ENCODE peak calls at places on chromosomes 12 and 14, in ten cellular contexts. N is cardiac fibroblast, Q is mucosa of descending colon, H is lower lobe of right lung, U is kidney, I is brain microvascular endothelial cell, V is astrocyte of the spinal cord, T is neural progenitor cell, P is A673, E is left ventricle myocardium inferior. D is an unnamed sample.

GRCh38 chr12:18340796-18341195 is 79.5 kb downstream of the PIK3C2G start:
- DNase-seq in V (no peak), I (no peak), N (no peak), U (no peak), H (no peak), Q (no peak), T (no peak), P (no peak), E (no peak), D (peak; percentile 30)

GRCh38 chr12:132502882-132503193 is 12.9 kb downstream of the FBRSL1 start:
- DNase-seq in P (no peak), V (no peak), U (no peak), E (no peak), T (no peak), I (no peak), H (no peak), N (no peak), Q (no peak), D (no peak)

GRCh38 chr12:92529944-92530343 is 172.8 kb upstream of the PLEKHG7 start:
- DNase-seq in I (no peak), Q (no peak), H (no peak), T (no peak), V (no peak), U (no peak), N (no peak), P (no peak), E (no peak), D (no peak)

GRCh38 chr14:35340616-35341453 is 48.7 kb downstream of the PSMA6 start:
- DNase-seq in T (no peak), N (no peak), Q (no peak), V (no peak), U (no peak), I (no peak), P (no peak), H (no peak), E (no peak), D (no peak)

GRCh38 chr12:79566452-79566851 is 124.3 kb downstream of the PAWR start:
- DNase-seq in T (no peak), E (no peak), H (no peak), Q (no peak), U (no peak), P (no peak), N (peak; percentile 17), V (peak; percentile 13), I (no peak), D (no peak)

GRCh38 chr12:22299294-22299912 is 35.1 kb downstream of the ST8SIA1 start:
- DNase-seq in I (no peak), Q (no peak), H (no peak), P (peak; percentile 12), N (no peak), E (no peak), V (peak; percentile 54), U (no peak), T (peak; percentile 33), D (peak; percentile 39)

GRCh38 chr14:104981699-104982541 is 3.7 kb upstream of the CLBA1 start:
- DNase-seq in V (no peak), H (peak; percentile 40), T (no peak), Q (no peak), P (no peak), I (no peak), U (no peak), E (no peak), N (no peak), D (no peak)

GRCh38 chr12:131620946-131621681 is 89.8 kb upstream of the SFSWAP start:
- DNase-seq in U (peak; percentile 58), H (no peak), T (no peak), I (no peak), P (no peak), E (no peak), N (no peak), V (no peak), Q (no peak), D (no peak)

DNA sequence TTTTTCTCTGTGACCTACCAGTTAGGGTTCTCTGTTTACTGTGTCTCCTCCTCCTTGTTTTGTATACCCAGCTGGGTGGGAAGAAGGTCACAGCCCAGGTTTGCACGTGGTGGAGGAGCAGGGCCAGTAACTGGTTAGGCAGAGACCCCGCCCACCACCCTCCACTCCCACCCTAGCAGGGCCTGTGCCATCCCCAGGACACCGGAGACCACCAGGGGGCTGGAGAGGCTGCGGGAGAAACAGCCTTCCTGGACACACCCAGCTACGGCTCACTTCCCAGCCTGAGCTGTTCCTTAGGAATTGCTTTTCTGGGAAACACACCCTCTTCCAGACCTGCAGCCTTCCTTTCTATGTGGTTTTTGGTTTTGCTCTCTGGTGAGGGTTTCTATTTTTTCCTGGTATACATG is 21.1 kb downstream of the BDKRB2 start:
- DNase-seq in E (peak; percentile 22), I (no peak), H (no peak), P (no peak), T (peak; percentile 31), U (peak; percentile 85), N (peak; percentile 15), Q (peak; percentile 73), V (no peak), D (peak; percentile 63)
- TF ChIP-seq CTCF in E (no peak), I (peak; percentile 7), H (peak; percentile 6), P (no peak), T (peak; percentile 15), U (no peak), N (no peak), Q (no peak), V (peak; percentile 15), D (peak; percentile 35)

DNA sequence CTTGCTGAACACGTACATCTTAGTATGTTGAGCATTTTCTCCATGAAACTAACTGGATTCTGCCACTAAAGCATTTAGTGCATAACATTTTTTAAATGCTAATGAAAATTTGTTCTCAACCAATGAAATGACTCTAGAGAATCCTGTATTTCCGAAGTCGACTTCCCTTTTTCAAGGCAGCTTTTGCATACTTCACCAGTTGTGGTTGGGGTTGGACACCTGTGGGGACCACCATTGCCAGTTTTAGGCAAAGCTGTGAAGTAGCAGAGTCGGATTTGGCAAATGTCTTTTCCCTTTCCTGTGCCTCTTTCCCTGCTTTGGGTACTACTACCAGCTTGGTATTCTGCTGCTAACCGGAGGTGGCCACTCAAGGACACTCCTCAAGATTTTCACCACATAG is 349.2 kb downstream of the BCAT1 start:
- DNase-seq in H (no peak), U (no peak), I (no peak), E (no peak), T (no peak), Q (no peak), N (no peak), P (no peak), V (no peak), D (no peak)
- H3K4me3 ChIP-seq in H (no peak overlapping the region), U (no peak overlapping the region), I (no peak overlapping the region), E (no peak overlapping the region), T (no peak overlapping the region), Q (no peak overlapping the region), N (no peak overlapping the region), P (no peak overlapping the region), V (no peak overlapping the region), D (no peak overlapping the region)

GRCh38 chr12:27523642-27524488 is at the start of gene PPFIBP1:
- DNase-seq in I (peak; percentile 100), H (peak; percentile 97), V (peak; percentile 99), T (peak; percentile 97), E (peak; percentile 99), U (peak; percentile 99), Q (peak; percentile 100), P (peak; percentile 99), N (peak; percentile 99), D (peak; percentile 97)

GRCh38 chr12:27524489-27524835 is 456 bp downstream of the PPFIBP1 start:
- DNase-seq in I (no peak), Q (no peak), E (no peak), U (no peak), H (no peak), N (no peak), T (no peak), P (no peak), V (no peak), D (no peak)

GRCh38 chr12:27525373-27525772 is 1.4 kb downstream of the PPFIBP1 start:
- DNase-seq in N (peak; percentile 93), U (no peak), Q (peak; percentile 13), E (no peak), H (no peak), T (peak; percentile 38), P (no peak), I (peak; percentile 57), V (peak; percentile 82), D (peak; percentile 90)

GRCh38 chr12:27523305-27523641 is 733 bp upstream of the PPFIBP1 start:
- DNase-seq in E (no peak), V (no peak), T (peak; percentile 26), U (no peak), I (no peak), P (peak; percentile 42), H (no peak), Q (no peak), N (no peak), D (peak; percentile 22)

DNA sequence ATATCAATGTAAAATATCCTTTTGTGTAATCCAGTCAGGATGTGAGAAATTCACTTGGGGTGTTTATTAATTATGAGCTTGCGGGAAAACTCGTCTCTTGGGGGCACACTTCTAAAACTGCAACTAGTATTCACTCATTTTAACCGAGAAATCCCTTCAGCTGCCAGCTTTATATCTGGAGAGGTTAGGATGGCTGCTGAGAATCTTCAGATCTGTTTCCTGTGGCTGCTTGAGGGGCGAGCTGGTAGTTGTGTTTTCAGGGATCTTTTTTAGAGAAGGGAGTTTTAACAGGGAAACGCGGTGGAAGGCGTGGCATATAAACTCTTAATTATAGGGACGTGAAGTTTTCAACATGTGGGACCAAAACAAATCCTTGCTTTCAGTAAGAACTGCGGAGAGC is 833 bp downstream of the PPFIBP1 start:
- DNase-seq in H (no peak), Q (peak; percentile 57), V (peak; percentile 61), N (peak; percentile 61), I (no peak), E (no peak), U (no peak), T (no peak), P (peak; percentile 44), D (peak; percentile 57)
- TF ChIP-seq CTCF in H (no peak), Q (no peak), V (no peak), N (no peak), I (no peak), E (no peak), U (no peak), T (no peak), P (no peak), D (peak; percentile 3)

GRCh38 chr14:92109490-92109889 is 3.1 kb upstream of the ATXN3 start:
- DNase-seq in V (no peak), T (no peak), I (no peak), N (no peak), U (no peak), H (no peak), Q (no peak), P (no peak), E (no peak), D (no peak)

GRCh38 chr14:92105073-92105844 is 1.1 kb downstream of the ATXN3 start:
- DNase-seq in U (no peak), H (no peak), Q (no peak), I (no peak), T (no peak), N (no peak), V (no peak), E (no peak), P (no peak), D (peak; percentile 53)

GRCh38 chr14:92106095-92106937 is at the start of gene ATXN3:
- DNase-seq in V (peak; percentile 98), T (peak; percentile 98), N (peak; percentile 99), U (peak; percentile 100), E (peak; percentile 97), Q (peak; percentile 95), I (peak; percentile 97), H (peak; percentile 99), P (peak; percentile 99), D (peak; percentile 99)

GRCh38 chr14:92105845-92106094 is 612 bp downstream of the ATXN3 start:
- DNase-seq in P (peak; percentile 55), I (peak; percentile 33), T (no peak), Q (peak; percentile 67), E (peak; percentile 63), H (peak; percentile 67), N (peak; percentile 76), V (no peak), U (peak; percentile 87), D (no peak)

DNA sequence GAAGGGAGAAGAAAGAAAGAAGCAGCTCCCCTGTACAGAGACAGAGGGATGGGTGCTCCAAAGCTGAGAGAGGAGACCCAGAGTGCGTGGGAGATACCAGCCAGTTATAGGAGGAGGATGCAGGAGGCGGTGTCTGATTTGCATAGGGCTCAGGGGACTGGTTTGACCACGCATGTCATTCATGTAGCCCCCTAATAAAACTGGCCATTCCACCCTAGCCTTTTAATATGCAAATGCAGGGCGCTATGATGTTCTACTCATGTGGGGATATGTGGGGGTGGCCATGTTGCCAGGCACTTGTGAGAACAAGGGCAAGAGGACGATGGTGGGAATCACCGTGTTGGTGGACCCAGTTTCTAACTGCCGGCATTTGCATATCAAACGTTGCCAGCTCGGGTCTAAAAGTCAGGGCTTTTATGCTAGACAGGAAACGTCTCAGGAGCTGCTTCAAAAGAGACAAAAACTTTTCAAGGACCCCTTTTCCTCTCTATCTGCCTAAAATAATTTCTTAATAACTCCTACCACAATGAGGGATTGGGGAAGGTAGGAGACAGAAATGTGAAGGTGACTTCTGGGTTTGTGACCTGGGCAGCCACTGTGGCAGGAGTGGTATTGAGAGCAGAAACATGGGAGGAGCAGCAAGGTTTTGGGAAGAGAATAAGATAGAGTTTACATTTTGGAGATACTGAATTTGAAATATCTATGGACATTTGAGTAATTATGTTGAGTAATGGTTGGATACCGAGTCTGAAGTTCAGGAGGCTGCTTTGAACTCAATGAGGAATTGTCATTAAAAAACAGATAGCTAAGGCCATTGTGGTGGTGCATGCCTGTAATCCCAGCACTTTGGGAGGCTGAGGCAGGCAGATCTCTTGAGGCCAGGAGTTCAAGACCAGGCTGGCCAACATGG is 2.2 kb upstream of the ATXN3 start:
- DNase-seq in E (no peak), P (peak; percentile 19), N (no peak), Q (no peak), T (peak; percentile 37), U (no peak), H (no peak), I (no peak), V (no peak), D (no peak)
- H3K4me3 ChIP-seq in E (no peak overlapping the region), P (no peak overlapping the region), N (no peak overlapping the region), Q (no peak overlapping the region), T (peak overlapping the region; percentile 19), U (no peak overlapping the region), H (no peak overlapping the region), I (no peak overlapping the region), V (no peak overlapping the region), D (no peak overlapping the region)

D was measured in fibroblast of mammary gland.